ENCODE peak calls at places on chromosomes 1 and 21, in five cellular contexts. One of them, this sample, is unnamed.

GRCh38 chr1:173451981-173452380 is 25.2 kb upstream of the PRDX6 start:
- DNase-seq in body of pancreas: peak; percentile 85
- DNase-seq in NCI-H446: peak; percentile 42
- DNase-seq in AG10803: no peak
- DNase-seq in testis: no peak
- DNase-seq in this sample: no peak

GRCh38 chr1:168405931-168406330 is 125.3 kb downstream of the TBX19 start:
- DNase-seq in NCI-H446: no peak
- DNase-seq in AG10803: no peak
- DNase-seq in testis: no peak
- DNase-seq in body of pancreas: no peak
- DNase-seq in this sample: no peak

GRCh38 chr21:14949603-14950002 is 115.2 kb downstream of the NRIP1 start:
- DNase-seq in testis: no peak
- DNase-seq in body of pancreas: no peak
- DNase-seq in AG10803: no peak
- DNase-seq in NCI-H446: no peak
- DNase-seq in this sample: no peak

GRCh38 chr1:15962176-15962575 is 13.7 kb downstream of the ZBTB17 start:
- DNase-seq in body of pancreas: no peak
- DNase-seq in AG10803: no peak
- DNase-seq in testis: no peak
- DNase-seq in NCI-H446: no peak
- DNase-seq in this sample: no peak

GRCh38 chr1:231369282-231369681 is 31.2 kb downstream of the SPRTN start:
- DNase-seq in AG10803: no peak
- DNase-seq in body of pancreas: no peak
- DNase-seq in NCI-H446: no peak
- DNase-seq in testis: no peak
- DNase-seq in this sample: no peak

GRCh38 chr1:75723989-75724471 is 479 bp upstream of the ACADM start:
- DNase-seq in AG10803: peak; percentile 76
- DNase-seq in testis: peak; percentile 89
- DNase-seq in body of pancreas: peak; percentile 82
- DNase-seq in NCI-H446: peak; percentile 80
- DNase-seq in this sample: peak; percentile 92

GRCh38 chr1:210828996-210829596 is 304.9 kb downstream of the KCNH1 start:
- DNase-seq in NCI-H446: no peak
- DNase-seq in body of pancreas: no peak
- DNase-seq in AG10803: no peak
- DNase-seq in testis: no peak
- DNase-seq in this sample: no peak

GRCh38 chr1:220113136-220113695 is 19.3 kb downstream of the IARS2 start:
- DNase-seq in AG10803: peak; percentile 26
- DNase-seq in NCI-H446: peak; percentile 61
- DNase-seq in testis: no peak
- DNase-seq in body of pancreas: no peak
- DNase-seq in this sample: peak; percentile 52

GRCh38 chr1:215566556-215567490 is at the start of gene KCTD3:
- DNase-seq in testis: peak; percentile 84
- DNase-seq in body of pancreas: peak; percentile 77
- DNase-seq in NCI-H446: peak; percentile 70
- DNase-seq in AG10803: peak; percentile 78
- DNase-seq in this sample: peak; percentile 87

GRCh38 chr1:225778412-225778669 is 715 bp downstream of the SRP9 start:
- DNase-seq in NCI-H446: no peak
- DNase-seq in AG10803: no peak
- DNase-seq in body of pancreas: no peak
- DNase-seq in testis: no peak
- DNase-seq in this sample: no peak

GRCh38 chr1:192978195-192978710 is 80.9 kb downstream of the UCHL5 start:
- DNase-seq in testis: no peak
- DNase-seq in body of pancreas: no peak
- DNase-seq in AG10803: no peak
- DNase-seq in NCI-H446: no peak
- DNase-seq in this sample: no peak

GRCh38 chr1:90729484-90730246 is 12.6 kb upstream of the BARHL2 start:
- DNase-seq in body of pancreas: no peak
- DNase-seq in AG10803: no peak
- DNase-seq in testis: no peak
- DNase-seq in NCI-H446: peak; percentile 59
- DNase-seq in this sample: peak; percentile 90

GRCh38 chr1:94321662-94322061 is 84.3 kb upstream of the ARHGAP29 start:
- DNase-seq in testis: no peak
- DNase-seq in NCI-H446: no peak
- DNase-seq in body of pancreas: no peak
- DNase-seq in AG10803: peak; percentile 53
- DNase-seq in this sample: peak; percentile 45

GRCh38 chr1:85544689-85545203 is 35.8 kb upstream of the CCN1 start:
- DNase-seq in AG10803: peak; percentile 80
- DNase-seq in NCI-H446: no peak
- DNase-seq in testis: no peak
- DNase-seq in body of pancreas: peak; percentile 55
- DNase-seq in this sample: no peak

GRCh38 chr21:42565206-42565810 is 51.7 kb downstream of the SLC37A1 start:
- DNase-seq in testis: peak; percentile 7
- DNase-seq in body of pancreas: peak; percentile 6
- DNase-seq in AG10803: no peak
- DNase-seq in NCI-H446: no peak
- DNase-seq in this sample: no peak

GRCh38 chr21:28334407-28334806 is 658.3 kb downstream of the LTN1 start:
- DNase-seq in testis: no peak
- DNase-seq in NCI-H446: no peak
- DNase-seq in AG10803: no peak
- DNase-seq in body of pancreas: no peak
- DNase-seq in this sample: no peak

GRCh38 chr1:165570078-165570477 is 26.3 kb downstream of the LRRC52 start:
- DNase-seq in AG10803: no peak
- DNase-seq in NCI-H446: no peak
- DNase-seq in testis: no peak
- DNase-seq in body of pancreas: no peak
- DNase-seq in this sample: no peak

GRCh38 chr21:42063578-42064521 is 7.3 kb upstream of the UMODL1 start:
- DNase-seq in NCI-H446: no peak
- DNase-seq in AG10803: no peak
- DNase-seq in body of pancreas: peak; percentile 84
- DNase-seq in testis: no peak
- DNase-seq in this sample: no peak

GRCh38 chr1:108016451-108016920 is 51.5 kb upstream of the VAV3 start:
- DNase-seq in NCI-H446: peak; percentile 40
- DNase-seq in AG10803: peak; percentile 58
- DNase-seq in body of pancreas: no peak
- DNase-seq in testis: no peak
- DNase-seq in this sample: peak; percentile 38

GRCh38 chr1:76247261-76247852 is 172.8 kb downstream of the ST6GALNAC3 start:
- DNase-seq in NCI-H446: no peak
- DNase-seq in AG10803: no peak
- DNase-seq in testis: no peak
- DNase-seq in body of pancreas: no peak
- DNase-seq in this sample: no peak

GRCh38 chr1:219733511-219733910 is 120.6 kb upstream of the ZC3H11B start:
- DNase-seq in body of pancreas: no peak
- DNase-seq in testis: no peak
- DNase-seq in AG10803: no peak
- DNase-seq in NCI-H446: no peak
- DNase-seq in this sample: no peak

This sample was measured in SK-N-SH.